ENCODE peak calls at places on chromosomes 3 and 15, in four cellular contexts. L is H9, S is mesendoderm, C is IMR-90. F is an unnamed sample.
A peak's percentile ranks its signal among the peaks of the same experiment; 100 is the strongest.

GRCh38 chr3:149813367-149814281 is 609 bp downstream of the RNF13 start:
- DNase-seq in S (peak; percentile 78), L (peak; percentile 58), C (peak; percentile 47), F (peak; percentile 55)

GRCh38 chr3:126895178-126896066 is 87.5 kb upstream of the PLXNA1 start:
- DNase-seq in S (peak; percentile 49), C (peak; percentile 11), L (no peak), F (no peak)

GRCh38 chr3:87448559-87448958 is 172.2 kb upstream of the POU1F1 start:
- DNase-seq in C (no peak), L (no peak), S (no peak), F (no peak)

GRCh38 chr3:69879051-69879450 is 120.5 kb upstream of the SAMMSON start:
- DNase-seq in C (no peak), L (no peak), S (no peak), F (no peak)

GRCh38 chr3:194871864-194872668 is 186.4 kb downstream of the FAM43A start:
- DNase-seq in L (no peak), S (peak; percentile 42), C (peak; percentile 74), F (no peak)

GRCh38 chr3:136955813-136956212 is 2.0 kb upstream of the IL20RB start:
- DNase-seq in S (no peak), L (no peak), C (peak; percentile 96), F (no peak)

GRCh38 chr15:77632760-77633133 is at the start of gene LINGO1:
- DNase-seq in C (no peak), L (no peak), S (peak; percentile 69), F (peak; percentile 35)

GRCh38 chr15:84749111-84749991 is 959 bp downstream of the ZNF592 start:
- DNase-seq in L (peak; percentile 35), S (peak; percentile 49), C (no peak), F (peak; percentile 27)

GRCh38 chr3:141321109-141321497 is 47.2 kb upstream of the ZBTB38 start:
- DNase-seq in L (no peak), C (peak; percentile 58), S (no peak), F (no peak)

GRCh38 chr3:14429237-14429636 is 26.8 kb downstream of the SLC6A6 start:
- DNase-seq in C (peak; percentile 43), L (no peak), S (no peak), F (no peak)

GRCh38 chr3:129616713-129617112 is 10.2 kb upstream of the PLXND1 start:
- DNase-seq in C (peak; percentile 83), L (no peak), S (no peak), F (no peak)

GRCh38 chr15:95169701-95170459 is 938.5 kb downstream of the MCTP2 start:
- DNase-seq in L (no peak), S (no peak), C (peak; percentile 42), F (no peak)

GRCh38 chr15:43514241-43515057 is 3.0 kb upstream of the MAP1A start:
- DNase-seq in L (peak; percentile 67), C (peak; percentile 49), S (peak; percentile 76), F (no peak)

GRCh38 chr15:96347181-96348111 is 16.9 kb downstream of the NR2F2 start:
- DNase-seq in C (no peak), L (peak; percentile 79), S (no peak), F (no peak)

GRCh38 chr3:112582242-112582874 is 20.5 kb downstream of the SLC35A5 start:
- DNase-seq in C (peak; percentile 80), S (peak; percentile 54), L (peak; percentile 28), F (peak; percentile 15)

GRCh38 chr15:60379466-60380274 is 18.1 kb downstream of the ANXA2 start:
- DNase-seq in L (no peak), C (peak; percentile 98), S (peak; percentile 41), F (no peak)

GRCh38 chr15:58492661-58493397 is 61.0 kb downstream of the LIPC start:
- DNase-seq in L (no peak), S (peak; percentile 50), C (peak; percentile 21), F (no peak)

GRCh38 chr3:69282191-69282590 is 103.7 kb downstream of the FRMD4B start:
- DNase-seq in L (no peak), S (no peak), C (no peak), F (no peak)

GRCh38 chr15:55297315-55297714 is 7.7 kb upstream of the RAB27A start:
- DNase-seq in S (no peak), L (no peak), C (no peak), F (no peak)

GRCh38 chr15:28909958-28910500 is 24.3 kb downstream of the APBA2 start:
- DNase-seq in L (no peak), C (no peak), S (no peak), F (no peak)

GRCh38 chr15:48962662-48963523 is 826 bp downstream of the SHC4 start:
- DNase-seq in L (peak; percentile 59), S (peak; percentile 49), C (peak; percentile 61), F (peak; percentile 24)

GRCh38 chr3:57821765-57822164 is 65.7 kb downstream of the SLMAP start:
- DNase-seq in L (no peak), C (no peak), S (no peak), F (no peak)

GRCh38 chr15:40421246-40422157 is 15.9 kb downstream of the IVD start:
- DNase-seq in S (peak; percentile 77), L (peak; percentile 84), C (peak; percentile 52), F (peak; percentile 62)

GRCh38 chr3:150699068-150699635 is 4.6 kb downstream of the ERICH6 start:
- DNase-seq in L (no peak), C (peak; percentile 53), S (no peak), F (no peak)

GRCh38 chr3:188160751-188161150 is 6.8 kb downstream of the LPP start:
- DNase-seq in S (no peak), C (no peak), L (no peak), F (no peak)
- H3K4ac ChIP-seq in S (no peak overlapping the region), C (no peak overlapping the region), L (no peak overlapping the region), F (no peak overlapping the region)

DNA sequence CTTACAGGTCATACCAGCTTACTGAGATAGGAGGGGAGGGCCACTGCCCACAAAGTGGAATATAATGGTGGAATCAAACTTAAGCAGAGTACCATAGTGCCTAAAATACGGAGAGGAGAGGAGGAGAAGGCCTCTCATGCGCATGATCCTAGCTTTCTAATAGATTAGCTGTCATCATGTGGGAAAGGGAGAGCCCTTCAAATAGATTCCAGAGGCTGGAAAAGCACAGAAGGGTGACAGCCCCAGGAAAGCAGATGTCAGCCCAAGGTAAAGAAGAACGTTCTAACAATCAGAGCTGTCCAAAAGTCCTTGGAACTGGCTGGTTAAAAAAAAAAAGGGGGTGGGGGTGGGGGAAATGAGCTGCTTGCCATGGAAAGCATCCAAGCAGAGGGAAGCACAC is 10.4 kb upstream of the LMCD1 start:
- DNase-seq in S (no peak), C (no peak), L (no peak), F (no peak)
- H3K4ac ChIP-seq in S (no peak overlapping the region), C (peak overlapping the region; percentile 69), L (no peak overlapping the region), F (no peak overlapping the region)

DNA sequence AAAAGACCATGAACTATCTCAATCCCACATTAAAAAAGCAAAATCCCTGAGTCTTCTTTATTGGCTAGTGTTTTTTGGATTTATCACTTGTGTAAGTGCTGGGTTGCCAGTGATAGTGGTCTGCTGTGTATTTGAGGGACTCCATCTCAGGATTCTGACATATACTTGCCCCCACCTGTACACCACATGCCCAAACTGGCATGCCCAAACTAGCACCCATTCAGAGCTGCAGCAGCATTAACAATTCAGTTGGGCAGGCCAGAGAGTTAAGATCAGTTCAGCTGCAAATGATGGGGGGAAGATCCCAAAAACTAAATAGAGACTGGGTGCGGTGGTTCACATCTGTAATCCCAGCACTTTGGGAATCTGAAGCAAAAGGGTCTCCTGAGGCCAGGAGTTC is 6.3 kb upstream of the TIPIN start:
- DNase-seq in S (no peak), L (no peak), C (no peak), F (no peak)
- H3K4ac ChIP-seq in S (no peak overlapping the region), L (no peak overlapping the region), C (no peak overlapping the region), F (no peak overlapping the region)

DNA sequence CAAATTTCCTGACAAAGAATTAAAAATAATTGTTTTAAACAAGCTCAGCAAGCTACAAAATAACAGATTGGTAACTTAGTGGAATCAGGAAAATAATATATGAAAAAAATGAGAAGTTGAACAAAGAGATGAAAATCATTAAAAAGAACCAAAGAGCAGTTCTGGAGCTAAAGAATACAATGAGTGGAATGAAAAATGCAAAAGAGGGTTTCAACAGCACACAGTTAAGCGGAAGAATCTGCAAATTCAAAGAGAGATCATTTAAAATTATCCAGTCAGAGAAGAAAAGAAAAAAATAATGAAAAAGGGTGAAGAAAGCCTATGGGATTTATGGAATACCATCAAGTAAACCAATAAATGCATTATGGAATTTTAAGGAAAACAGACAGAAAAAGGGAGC is 6.2 kb upstream of the GABRR3 start:
- DNase-seq in S (no peak), L (no peak), C (no peak), F (no peak)
- H3K4ac ChIP-seq in S (no peak overlapping the region), L (no peak overlapping the region), C (no peak overlapping the region), F (no peak overlapping the region)

GRCh38 chr3:33006571-33007286 is 55.3 kb downstream of the CCR4 start:
- DNase-seq in S (no peak), L (no peak), C (peak; percentile 24), F (no peak)
- H3K4ac ChIP-seq in S (no peak overlapping the region), L (no peak overlapping the region), C (no peak overlapping the region), F (no peak overlapping the region)

GRCh38 chr15:68427961-68428360 is 4.0 kb downstream of the ITGA11 start:
- DNase-seq in S (no peak), L (no peak), C (no peak), F (no peak)

GRCh38 chr15:68430471-68431036 is 1.4 kb downstream of the ITGA11 start:
- DNase-seq in S (no peak), C (no peak), L (peak; percentile 19), F (no peak)

GRCh38 chr15:68429691-68430470 is 2.1 kb downstream of the ITGA11 start:
- DNase-seq in L (peak; percentile 8), S (no peak), C (no peak), F (no peak)

GRCh38 chr15:68427366-68427765 is 4.6 kb downstream of the ITGA11 start:
- DNase-seq in L (no peak), S (peak; percentile 35), C (peak; percentile 36), F (no peak)

GRCh38 chr15:68428431-68428940 is 3.5 kb downstream of the ITGA11 start:
- DNase-seq in L (no peak), C (no peak), S (no peak), F (no peak)
- H3K4ac ChIP-seq in L (no peak overlapping the region), C (peak overlapping the region; percentile 39), S (no peak overlapping the region), F (no peak overlapping the region)

DNA sequence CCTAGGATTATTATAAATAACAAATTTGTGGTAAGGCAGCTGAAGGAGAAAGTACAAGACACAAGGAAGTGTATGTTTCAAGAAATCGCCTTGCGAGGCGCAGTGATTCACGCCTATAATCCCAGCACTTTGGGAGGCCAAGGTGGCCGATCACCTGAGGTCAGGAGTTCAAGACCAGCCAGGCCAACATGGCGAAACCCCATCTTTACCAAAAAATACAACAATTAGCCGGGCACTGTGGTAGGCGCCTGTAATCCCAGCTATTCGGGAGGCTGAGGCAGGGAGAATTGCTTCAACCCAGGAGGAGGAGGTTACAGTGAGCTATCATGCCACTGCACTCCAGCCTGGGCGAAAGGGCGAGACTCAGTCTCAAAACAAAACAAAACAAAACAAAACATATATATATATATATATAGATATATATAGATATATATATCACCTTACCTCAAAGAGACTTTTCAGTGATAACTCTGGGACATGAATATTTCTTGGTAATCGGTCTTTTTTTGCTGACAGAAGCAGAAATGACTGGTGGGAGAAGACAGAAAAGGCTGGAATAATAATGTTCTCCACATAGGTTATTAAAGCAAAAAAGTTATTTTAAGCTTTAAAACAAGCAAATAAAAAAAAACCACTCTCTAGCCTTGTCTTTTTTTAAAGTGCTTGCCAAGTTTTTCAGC is 52.3 kb downstream of the TRANK1 start:
- DNase-seq in C (no peak), S (no peak), L (no peak), F (no peak)
- H3K4ac ChIP-seq in C (no peak overlapping the region), S (peak overlapping the region; percentile 89), L (no peak overlapping the region), F (no peak overlapping the region)

GRCh38 chr15:74870496-74871213 is 2.5 kb downstream of the SCAMP2 start:
- DNase-seq in L (no peak), S (peak; percentile 86), C (no peak), F (no peak)
- H3K4ac ChIP-seq in L (no peak overlapping the region), S (no peak overlapping the region), C (no peak overlapping the region), F (no peak overlapping the region)

F was measured in neuronal stem cell.